ENCODE peak calls at places on chromosomes 13 and 19, in nine cellular contexts. G, Z, S, W, F, R, J, T and E are unnamed samples. For H3K36me3, the result is how much of the 10 kb centered on the place peaks cover.

GRCh38 chr13:22110368-22110767 is 439.5 kb downstream of the FGF9 start:
- DNase-seq in G (no peak), Z (no peak), S (no peak), W (peak), F (peak), R (no peak), J (no peak), T (peak), E (no peak)

GRCh38 chr19:50476224-50476942 is at the start of the genes EMC10 and GARIN5A:
- DNase-seq in G (peak), Z (peak), S (peak), W (peak), F (peak), R (peak), J (peak), T (peak), E (peak)

GRCh38 chr19:12946092-12946845 is 607 bp downstream of the RAD23A start:
- DNase-seq in G (no peak), Z (peak), S (peak), W (peak), F (peak), R (peak), J (peak), T (peak), E (peak)

GRCh38 chr13:28819748-28820098 is 416 bp upstream of the MTUS2 start:
- DNase-seq in G (no peak), Z (peak), S (no peak), W (peak), F (peak), R (no peak), J (no peak), T (no peak), E (no peak)

GRCh38 chr19:6101291-6101690 is 9.0 kb downstream of the RFX2 start:
- DNase-seq in G (no peak), Z (no peak), S (no peak), W (no peak), F (no peak), R (no peak), J (no peak), T (no peak), E (no peak)

GRCh38 chr13:46908511-46908910 is 11.7 kb upstream of the HTR2A start:
- DNase-seq in G (peak), Z (no peak), S (no peak), W (no peak), F (no peak), R (no peak), J (no peak), T (no peak), E (peak)

GRCh38 chr13:65943024-65943423 is 1287.1 kb downstream of the PCDH9 start:
- DNase-seq in G (no peak), Z (no peak), S (peak), W (no peak), F (no peak), R (no peak), J (no peak), T (no peak), E (no peak)

GRCh38 chr19:7368456-7368855 is 19.7 kb downstream of the ARHGEF18 start:
- DNase-seq in G (no peak), Z (no peak), S (peak), W (no peak), F (no peak), R (no peak), J (peak), T (no peak), E (no peak)

GRCh38 chr13:31908696-31909386 is 122.7 kb upstream of the FRY start:
- DNase-seq in G (no peak), Z (no peak), S (no peak), W (no peak), F (no peak), R (no peak), J (no peak), T (no peak), E (no peak)

GRCh38 chr13:27359203-27359821 is 65.1 kb upstream of the GTF3A start:
- DNase-seq in G (no peak), Z (peak), S (peak), W (peak), F (peak), R (peak), J (peak), T (peak), E (peak)

GRCh38 chr13:31008400-31009115 is 76.1 kb downstream of the TEX26 start:
- DNase-seq in G (no peak), Z (no peak), S (no peak), W (no peak), F (no peak), R (no peak), J (no peak), T (no peak), E (peak)

GRCh38 chr13:97911311-97912138 is 42.0 kb upstream of the IPO5 start:
- DNase-seq in G (no peak), Z (no peak), S (no peak), W (no peak), F (no peak), R (no peak), J (no peak), T (no peak), E (peak)

GRCh38 chr19:2808129-2808941 is 11.3 kb upstream of the ZNF554 start:
- DNase-seq in G (no peak), Z (no peak), S (no peak), W (no peak), F (no peak), R (no peak), J (no peak), T (no peak), E (no peak)

GRCh38 chr19:2810141-2811091 is 9.3 kb upstream of the ZNF554 start:
- DNase-seq in G (no peak), Z (no peak), S (no peak), W (no peak), F (no peak), R (no peak), J (no peak), T (no peak), E (no peak)

GRCh38 chr19:2811221-2811722 is 8.4 kb upstream of the ZNF554 start:
- DNase-seq in G (no peak), Z (no peak), S (no peak), W (no peak), F (no peak), R (peak), J (no peak), T (no peak), E (no peak)

GRCh38 chr19:2807379-2808128 is 12.1 kb upstream of the ZNF554 start:
- DNase-seq in G (no peak), Z (no peak), S (no peak), W (no peak), F (no peak), R (no peak), J (no peak), T (no peak), E (no peak)

DNA sequence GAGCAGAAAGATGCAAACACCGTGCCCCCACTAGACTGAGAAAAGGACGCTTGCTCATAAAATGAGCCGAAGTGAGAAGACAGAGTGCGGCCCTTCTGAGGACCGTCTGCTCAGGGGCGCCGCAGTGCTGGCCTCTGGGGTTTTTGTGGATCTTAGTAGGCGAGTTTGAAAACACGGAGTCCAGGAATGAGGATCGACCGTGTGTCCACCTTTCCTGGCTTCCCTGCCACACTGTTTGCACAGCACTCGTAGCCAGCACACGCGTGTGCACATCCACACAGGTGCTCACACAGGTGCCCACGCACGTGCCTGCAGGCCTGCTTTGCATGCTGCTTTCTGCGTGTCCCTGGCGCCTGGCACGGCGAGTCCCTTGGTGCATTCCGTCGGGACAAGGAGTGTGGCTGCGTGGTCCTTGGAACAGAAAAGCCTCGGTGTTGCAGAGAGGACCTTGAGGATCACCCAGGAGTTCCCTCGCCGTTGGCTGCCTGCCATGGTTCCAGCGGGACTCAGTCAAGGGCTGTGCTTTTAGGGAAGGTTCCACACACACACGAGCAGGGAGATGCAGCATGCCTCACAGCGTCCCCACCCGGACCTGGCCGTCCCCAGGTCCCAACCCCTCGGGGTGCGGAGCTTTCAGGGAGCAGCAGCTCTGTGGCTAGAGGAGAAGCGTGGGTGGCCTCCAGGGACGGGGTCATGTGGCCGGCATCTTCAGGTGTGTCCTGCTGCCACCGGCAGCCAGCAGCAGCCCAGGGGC is 10.1 kb upstream of the ZNF554 start:
- DNase-seq in G (no peak), Z (no peak), S (no peak), W (no peak), F (peak), R (no peak), J (no peak), T (no peak), E (no peak)
- H3K36me3 ChIP-seq in G (under half), Z (under half), S (under half), W (half or more), F (under half), R (under half), J (under half), T (half or more), E (under half)

DNA sequence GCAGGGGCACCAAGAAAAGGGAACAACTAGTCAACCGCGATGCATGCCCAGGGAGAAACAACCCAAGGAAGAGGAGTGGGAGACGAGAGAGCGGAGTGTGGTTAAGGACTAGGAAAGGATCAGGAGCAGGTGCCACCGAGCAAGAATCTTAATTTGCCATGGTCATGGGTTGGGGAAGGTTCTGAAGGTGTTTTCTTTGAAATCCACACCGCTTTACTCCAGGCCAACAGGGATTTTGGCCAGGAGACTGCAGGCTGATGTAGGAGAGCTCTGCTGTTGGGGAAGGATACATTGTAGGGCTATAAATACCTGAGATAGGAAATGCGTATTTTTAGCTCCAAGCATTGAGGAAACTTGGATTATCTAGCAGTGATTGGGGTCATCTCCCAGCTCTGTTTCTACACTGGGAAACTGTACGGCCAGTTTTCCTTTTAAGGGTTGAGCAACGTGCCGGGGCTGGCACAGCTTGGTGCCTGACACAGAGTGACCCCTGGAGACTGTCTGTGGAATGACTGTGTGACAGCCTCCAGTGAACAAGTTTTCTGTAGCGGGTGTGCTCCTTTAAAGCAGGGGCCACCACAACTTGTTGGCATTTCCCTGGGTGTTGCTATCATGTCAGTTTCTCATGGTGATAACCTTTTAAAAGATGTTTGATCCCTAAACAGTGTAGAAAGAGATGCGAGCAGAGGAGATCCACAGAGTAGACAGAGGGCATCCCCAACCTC is 34.2 kb downstream of the ZNF536 start:
- DNase-seq in G (no peak), Z (peak), S (no peak), W (no peak), F (peak), R (no peak), J (no peak), T (no peak), E (no peak)
- TF ChIP-seq CTCF in G (no peak), Z (no peak), S (no peak), W (no peak), F (peak), R (no peak), J (peak), T (no peak), E (no peak)

GRCh38 chr19:10549733-10550132 is 6.0 kb downstream of the ATG4D start:
- DNase-seq in G (no peak), Z (no peak), S (no peak), W (no peak), F (no peak), R (no peak), J (no peak), T (no peak), E (no peak)
- H3K36me3 ChIP-seq in G (under half), Z (under half), S (under half), W (half or more), F (half or more), R (half or more), J (under half), T (half or more), E (under half)

GRCh38 chr13:39600766-39601165 is 2.2 kb downstream of the LHFPL6 start:
- DNase-seq in G (no peak), Z (no peak), S (no peak), W (peak), F (no peak), R (no peak), J (no peak), T (peak), E (no peak)
- TF ChIP-seq CTCF in G (peak), Z (peak), S (no peak), W (peak), F (no peak), R (no peak), J (no peak), T (peak), E (no peak)

DNA sequence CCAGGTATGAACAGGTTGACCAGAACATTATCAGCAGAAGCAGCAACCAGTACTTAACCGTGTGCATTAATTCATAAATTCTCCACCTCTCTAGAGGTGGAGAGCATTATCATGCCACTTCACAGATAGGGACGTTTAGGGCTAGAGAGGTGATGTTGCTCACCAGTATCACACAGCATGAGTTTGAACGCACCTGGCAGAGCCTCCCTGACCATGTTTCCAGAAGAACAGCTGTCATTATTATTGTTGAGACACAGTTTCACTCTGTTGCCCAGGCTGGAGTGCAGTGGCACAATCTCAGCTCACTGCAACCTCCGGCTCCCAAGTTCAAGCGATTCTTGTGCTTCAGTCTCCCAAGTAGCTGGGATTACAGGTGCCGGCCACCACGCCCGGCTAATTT is 6.8 kb downstream of the KANK2 start:
- DNase-seq in G (no peak), Z (no peak), S (no peak), W (no peak), F (no peak), R (no peak), J (no peak), T (no peak), E (no peak)
- H3K36me3 ChIP-seq in G (under half), Z (under half), S (under half), W (half or more), F (under half), R (under half), J (under half), T (half or more), E (under half)

GRCh38 chr19:39582891-39583625 is 19.3 kb upstream of the LGALS13 start:
- DNase-seq in G (no peak), Z (no peak), S (no peak), W (no peak), F (no peak), R (no peak), J (no peak), T (no peak), E (no peak)
- TF ChIP-seq CTCF in G (no peak), Z (no peak), S (no peak), W (no peak), F (no peak), R (no peak), J (no peak), T (no peak), E (no peak)